ENCODE peak calls at places on chromosomes 12 and 14, in nine cellular contexts. B, D, V, U, H, P, N, F and G are unnamed samples.
A peak's percentile ranks its signal among the peaks of the same experiment; 100 is the strongest.

GRCh38 chr12:7221486-7221885 is 32.0 kb downstream of the PEX5 start:
- DNase-seq in D (no peak), N (no peak), V (no peak), H (no peak), P (no peak), U (no peak), F (no peak), B (no peak), G (no peak)

GRCh38 chr12:75511116-75512048 is at the start of gene KRR1:
- DNase-seq in P (peak; percentile 96), H (peak; percentile 97), F (peak; percentile 97), N (peak; percentile 97), D (peak; percentile 99), U (peak; percentile 97), B (peak; percentile 99), V (peak; percentile 66), G (peak; percentile 95)

GRCh38 chr12:124680863-124681778 is 113.7 kb upstream of the NCOR2 start:
- DNase-seq in V (no peak), P (no peak), N (peak; percentile 95), B (peak; percentile 92), D (peak; percentile 89), F (peak; percentile 79), H (peak; percentile 66), U (no peak), G (no peak)

GRCh38 chr12:60172266-60172665 is 576.4 kb downstream of the SLC16A7 start:
- DNase-seq in D (peak; percentile 33), F (no peak), U (no peak), P (no peak), H (no peak), V (no peak), N (no peak), B (peak; percentile 11), G (no peak)

GRCh38 chr14:34496679-34497513 is 34.9 kb upstream of the SPTSSA start:
- DNase-seq in U (peak; percentile 68), B (peak; percentile 100), F (peak; percentile 62), H (peak; percentile 93), V (peak; percentile 31), P (no peak), N (peak; percentile 96), D (peak; percentile 98), G (peak; percentile 84)

GRCh38 chr12:46944771-46945170 is 119.0 kb upstream of the SLC38A4 start:
- DNase-seq in D (no peak), H (no peak), U (no peak), V (no peak), P (no peak), F (no peak), N (no peak), B (peak; percentile 12), G (no peak)

GRCh38 chr14:92794547-92794941 is 439 bp downstream of the GOLGA5 start:
- DNase-seq in B (peak; percentile 20), N (no peak), P (peak; percentile 35), V (no peak), H (peak; percentile 34), F (peak; percentile 16), D (peak; percentile 24), U (no peak), G (no peak)

GRCh38 chr14:92880351-92880750 is 42.6 kb upstream of the CHGA start:
- DNase-seq in D (no peak), B (peak; percentile 65), P (no peak), H (no peak), V (no peak), U (no peak), N (no peak), F (no peak), G (no peak)

GRCh38 chr12:49133014-49133413 is 1.8 kb upstream of the TUBA1B start:
- DNase-seq in H (no peak), U (no peak), P (no peak), B (no peak), V (no peak), N (no peak), F (no peak), D (no peak), G (no peak)

GRCh38 chr12:56488041-56488955 is at the start of gene GLS2:
- DNase-seq in H (peak; percentile 83), D (peak; percentile 70), B (peak; percentile 73), N (peak; percentile 94), U (peak; percentile 88), V (peak; percentile 47), P (peak; percentile 80), F (peak; percentile 92), G (peak; percentile 87)

GRCh38 chr12:52804029-52804428 is 8.1 kb upstream of the KRT3 start:
- DNase-seq in B (no peak), F (no peak), H (peak; percentile 41), N (no peak), V (no peak), U (no peak), P (no peak), D (no peak), G (no peak)

GRCh38 chr14:96683575-96684289 is 113.5 kb upstream of the VRK1 start:
- DNase-seq in V (no peak), B (peak; percentile 8), N (no peak), D (no peak), P (no peak), F (no peak), U (no peak), H (no peak), G (no peak)

GRCh38 chr12:21330682-21331253 is 3.9 kb downstream of the SLCO1A2 start:
- DNase-seq in H (no peak), B (peak; percentile 33), V (no peak), P (no peak), D (no peak), U (no peak), N (no peak), F (no peak), G (no peak)
- TF ChIP-seq CTCF in H (no peak), B (no peak), V (no peak), P (no peak), D (no peak), U (no peak), N (no peak), F (no peak), G (no peak)

GRCh38 chr12:107319536-107320030 is 226.2 kb upstream of the CRY1 start:
- DNase-seq in V (no peak), U (no peak), B (no peak), F (no peak), H (peak; percentile 19), N (no peak), P (peak; percentile 31), D (no peak), G (no peak)

GRCh38 chr12:107318804-107319535 is 225.6 kb upstream of the CRY1 start:
- DNase-seq in U (no peak), F (peak; percentile 28), H (peak; percentile 42), D (peak; percentile 51), P (peak; percentile 64), V (no peak), B (peak; percentile 41), N (no peak), G (no peak)

GRCh38 chr12:107320031-107320928 is 226.9 kb upstream of the CRY1 start:
- DNase-seq in H (peak; percentile 32), N (no peak), V (no peak), U (no peak), F (peak; percentile 47), D (peak; percentile 42), B (no peak), P (peak; percentile 61), G (no peak)

GRCh38 chr12:107318554-107318803 is 225.1 kb upstream of the CRY1 start:
- DNase-seq in F (no peak), B (no peak), N (no peak), D (peak; percentile 40), H (no peak), P (no peak), U (no peak), V (no peak), G (no peak)

DNA sequence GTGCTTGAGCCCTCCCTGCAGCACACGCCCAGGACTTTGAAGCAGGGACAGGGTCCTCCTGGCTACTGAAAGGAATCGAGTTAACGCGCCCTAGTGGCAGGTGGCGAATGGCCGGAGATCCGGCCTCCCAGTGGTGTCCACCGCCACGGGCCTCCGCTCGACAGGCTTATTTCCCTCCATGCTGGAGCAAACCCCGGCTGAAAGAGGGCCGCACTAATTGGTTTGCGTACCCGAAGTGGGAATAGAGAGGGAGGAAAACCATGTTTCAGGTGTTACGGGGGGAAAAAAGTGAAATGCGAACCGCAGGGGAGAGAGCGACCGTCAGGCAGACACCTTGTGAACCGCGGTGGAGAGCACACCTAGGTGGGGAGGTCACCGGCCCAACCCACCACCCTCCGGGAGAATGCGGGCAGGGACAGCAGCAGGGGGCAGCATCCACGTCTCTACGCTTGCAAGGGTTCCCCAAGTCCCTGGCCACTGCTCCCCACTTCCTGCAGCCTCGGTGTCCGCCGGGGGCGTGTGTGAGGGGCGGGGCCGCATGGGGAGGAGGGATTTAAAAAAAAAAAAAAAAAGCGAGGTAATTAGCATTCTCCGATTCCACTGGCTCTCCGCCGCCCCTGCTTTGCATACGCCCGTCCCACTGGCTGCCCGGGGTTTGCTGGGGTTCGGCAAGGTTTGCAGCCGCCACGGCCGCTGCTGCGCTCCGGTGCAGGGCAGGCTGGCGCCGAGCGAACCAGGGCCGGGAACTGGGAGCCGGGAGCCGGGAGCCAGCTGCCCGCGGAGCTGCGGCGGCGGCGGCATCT is 224.6 kb upstream of the CRY1 start:
- DNase-seq in N (no peak), V (peak; percentile 27), B (peak; percentile 65), U (peak; percentile 60), P (peak; percentile 96), H (peak; percentile 94), F (peak; percentile 94), D (peak; percentile 85), G (no peak)
- TF ChIP-seq CTCF in N (no peak), V (no peak), B (no peak), U (peak; percentile 25), P (no peak), H (peak; percentile 32), F (no peak), D (peak; percentile 24), G (no peak)

DNA sequence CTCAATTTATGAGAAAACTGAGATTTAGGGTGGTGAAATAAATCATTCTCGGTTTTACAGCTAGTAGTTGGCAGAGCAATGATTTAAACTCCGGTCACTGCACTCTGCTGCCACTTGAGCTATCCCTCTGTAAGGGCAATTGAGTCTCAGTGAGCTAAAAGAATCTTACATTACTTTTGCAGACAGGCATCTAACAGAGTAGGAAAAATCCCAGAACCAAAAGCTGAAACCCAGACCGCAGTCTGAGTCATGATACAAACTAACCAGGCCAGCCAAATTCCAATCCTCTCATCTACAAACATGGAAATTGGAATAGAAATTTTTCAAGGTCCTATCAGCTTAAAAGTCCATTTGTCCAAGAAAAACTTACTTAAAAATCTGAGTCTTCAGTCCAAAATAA is 73.7 kb downstream of the ANKS1B start:
- DNase-seq in N (no peak), D (peak; percentile 91), P (peak; percentile 27), U (no peak), H (peak; percentile 49), B (peak; percentile 95), V (no peak), F (peak; percentile 11), G (no peak)
- TF ChIP-seq CTCF in N (no peak), D (no peak), P (no peak), U (no peak), H (no peak), B (no peak), V (no peak), F (no peak), G (no peak)

DNA sequence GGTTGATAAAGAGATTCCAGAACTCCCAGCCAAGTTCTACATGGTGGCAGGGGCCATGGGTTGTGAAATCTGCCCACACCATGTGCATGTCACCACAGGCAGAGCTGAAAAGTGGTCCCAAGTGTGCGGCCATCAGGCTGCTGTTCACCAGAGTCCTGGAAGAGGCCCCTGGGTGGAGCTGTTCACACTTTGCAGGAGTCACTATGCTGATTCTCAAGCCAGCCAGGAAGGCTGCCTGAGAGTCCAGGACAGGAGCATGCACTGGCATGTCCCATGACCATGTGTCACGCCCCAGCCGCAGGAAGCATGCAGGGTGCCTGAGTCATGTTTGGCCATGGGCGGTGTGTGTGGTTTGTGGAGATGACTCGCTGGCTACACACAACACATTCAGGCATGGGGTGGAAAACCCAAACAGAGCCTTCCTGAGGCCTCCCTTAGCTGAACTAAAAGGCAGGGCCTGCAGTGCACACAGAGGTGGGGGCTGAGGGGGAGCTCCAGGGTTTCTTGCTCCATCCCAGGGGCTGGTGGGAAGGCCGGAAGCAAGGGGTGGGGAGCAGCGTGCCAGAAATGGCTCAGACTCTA is 19.5 kb downstream of the ABCB9 start:
- DNase-seq in D (peak; percentile 100), U (peak; percentile 67), B (peak; percentile 100), V (peak; percentile 77), P (peak; percentile 35), H (peak; percentile 90), N (peak; percentile 96), F (peak; percentile 86), G (peak; percentile 97)
- TF ChIP-seq CTCF in D (peak; percentile 63), U (no peak), B (peak; percentile 48), V (no peak), P (peak; percentile 47), H (peak; percentile 34), N (no peak), F (no peak), G (peak; percentile 50)